ENCODE peak calls at places on chromosome 5, in eight cellular contexts. G is T-helper 1 cell; E is effector memory CD8-positive, alpha-beta T cell; J is memory B cell; D is left cardiac atrium; N is Kasumi-1; Y is NCI-H774; B is effector CD4-positive, alpha-beta T cell. M is an unnamed sample.

GRCh38 chr5:68548959-68549676 is 333.6 kb downstream of the PIK3R1 start:
- DNase-seq in G (no peak), E (no peak), J (no peak), D (no peak), N (no peak), Y (no peak), B (no peak), M (peak; percentile 67)

GRCh38 chr5:135238622-135239460 is 160.2 kb downstream of the MACROH2A1 start:
- DNase-seq in G (no peak), E (no peak), J (no peak), D (no peak), N (no peak), Y (no peak), B (no peak), M (no peak)

GRCh38 chr5:174086751-174087150 is 41.2 kb downstream of the NSG2 start:
- DNase-seq in G (no peak), E (no peak), J (no peak), D (no peak), N (no peak), Y (no peak), B (no peak), M (no peak)

GRCh38 chr5:90383903-90384302 is 25.7 kb downstream of the CETN3 start:
- DNase-seq in G (no peak), E (no peak), J (no peak), D (no peak), N (no peak), Y (no peak), B (no peak), M (no peak)

GRCh38 chr5:142013734-142014495 is 1.1 kb upstream of the GNPDA1 start:
- DNase-seq in G (no peak), E (no peak), J (no peak), D (peak; percentile 60), N (no peak), Y (no peak), B (no peak), M (peak; percentile 46)

GRCh38 chr5:24364711-24365110 is 280.1 kb downstream of the CDH10 start:
- DNase-seq in G (no peak), E (no peak), J (no peak), D (no peak), N (no peak), Y (no peak), B (no peak), M (no peak)

GRCh38 chr5:138544171-138545134 is 1.4 kb upstream of the ETF1 start:
- DNase-seq in G (no peak), E (no peak), J (no peak), D (peak; percentile 36), N (no peak), Y (no peak), B (no peak), M (no peak)

GRCh38 chr5:78985407-78986223 is 505 bp upstream of the ARSB start:
- DNase-seq in G (no peak), E (peak; percentile 24), J (peak; percentile 20), D (peak; percentile 39), N (peak; percentile 52), Y (peak; percentile 43), B (peak; percentile 6), M (peak; percentile 68)

GRCh38 chr5:17185776-17186175 is 31.7 kb upstream of the BASP1 start:
- DNase-seq in G (no peak), E (no peak), J (no peak), D (peak; percentile 55), N (peak; percentile 88), Y (no peak), B (no peak), M (no peak)

GRCh38 chr5:158152151-158152550 is 293.2 kb upstream of the CLINT1 start:
- DNase-seq in G (no peak), E (no peak), J (no peak), D (no peak), N (no peak), Y (no peak), B (no peak), M (no peak)

GRCh38 chr5:23763170-23763569 is 255.8 kb downstream of the PRDM9 start:
- DNase-seq in G (no peak), E (no peak), J (no peak), D (no peak), N (no peak), Y (no peak), B (no peak), M (no peak)

GRCh38 chr5:178284095-178284675 is 51.6 kb upstream of the PHYKPL start:
- DNase-seq in G (no peak), E (no peak), J (no peak), D (no peak), N (peak; percentile 73), Y (no peak), B (no peak), M (peak; percentile 43)

GRCh38 chr5:137086289-137086838 is 412.8 kb downstream of the SPOCK1 start:
- DNase-seq in G (no peak), E (no peak), J (no peak), D (no peak), N (no peak), Y (no peak), B (no peak), M (no peak)

GRCh38 chr5:77867914-77868313 is 91.8 kb upstream of the TBCA start:
- DNase-seq in G (no peak), E (no peak), J (no peak), D (no peak), N (no peak), Y (no peak), B (no peak), M (no peak)

GRCh38 chr5:1512541-1513291 is 11.0 kb downstream of the LPCAT1 start:
- DNase-seq in G (no peak), E (peak; percentile 0), J (no peak), D (no peak), N (no peak), Y (peak; percentile 89), B (no peak), M (no peak)

GRCh38 chr5:133686566-133686965 is 74.2 kb upstream of the FSTL4 start:
- DNase-seq in G (no peak), E (no peak), J (no peak), D (no peak), N (no peak), Y (no peak), B (no peak), M (no peak)

GRCh38 chr5:3311443-3311842 is 284.2 kb upstream of the IRX1 start:
- DNase-seq in G (no peak), E (no peak), J (no peak), D (no peak), N (no peak), Y (peak; percentile 26), B (no peak), M (no peak)

GRCh38 chr5:80998590-80998979 is 38.4 kb downstream of the RASGRF2 start:
- DNase-seq in G (no peak), E (no peak), J (no peak), D (no peak), N (no peak), Y (no peak), B (no peak), M (no peak)

GRCh38 chr5:138664276-138664943 is 88.8 kb upstream of the CTNNA1 start:
- DNase-seq in G (no peak), E (no peak), J (no peak), D (no peak), N (no peak), Y (no peak), B (no peak), M (no peak)

GRCh38 chr5:122149691-122150090 is 20.3 kb downstream of the ZNF474 start:
- DNase-seq in G (no peak), E (no peak), J (no peak), D (no peak), N (no peak), Y (no peak), B (no peak), M (no peak)

M was measured in A549.